ENCODE peak calls at places on chromosomes 7 and 10, in ten cellular contexts. H, W, T, Y, G, C, J, M, Q and D are unnamed samples.

GRCh38 chr10:33335800-33336605 is 1.5 kb upstream of the NRP1 start:
- DNase-seq in H (no peak), W (no peak), T (peak), Y (no peak), G (no peak), C (peak), J (no peak), M (no peak), Q (peak), D (no peak)

GRCh38 chr10:6240254-6240653 is 37.5 kb downstream of the PFKFB3 start:
- DNase-seq in H (no peak), W (no peak), T (no peak), Y (no peak), G (no peak), C (no peak), J (no peak), M (no peak), Q (no peak), D (no peak)

GRCh38 chr7:7235347-7235746 is 53.0 kb downstream of the C1GALT1 start:
- DNase-seq in H (no peak), W (no peak), T (no peak), Y (no peak), G (no peak), C (no peak), J (no peak), M (no peak), Q (no peak), D (no peak)

GRCh38 chr7:70694357-70694908 is 437.5 kb upstream of the GALNT17 start:
- DNase-seq in H (no peak), W (no peak), T (peak), Y (no peak), G (peak), C (peak), J (no peak), M (no peak), Q (peak), D (no peak)

GRCh38 chr10:110414563-110415309 is 83.0 kb upstream of the DUSP5 start:
- DNase-seq in H (no peak), W (peak), T (peak), Y (peak), G (peak), C (no peak), J (peak), M (no peak), Q (no peak), D (peak)

GRCh38 chr7:99036531-99037175 is 107.3 kb downstream of the SMURF1 start:
- DNase-seq in H (no peak), W (no peak), T (no peak), Y (no peak), G (peak), C (peak), J (no peak), M (no peak), Q (peak), D (peak)

GRCh38 chr10:100043796-100044195 is 34.0 kb upstream of the DNMBP start:
- DNase-seq in H (peak), W (no peak), T (peak), Y (peak), G (no peak), C (no peak), J (no peak), M (no peak), Q (peak), D (no peak)

GRCh38 chr7:102431617-102432298 is 1.6 kb upstream of the ORAI2 start:
- DNase-seq in H (no peak), W (no peak), T (peak), Y (peak), G (peak), C (no peak), J (no peak), M (no peak), Q (peak), D (no peak)

GRCh38 chr10:53010362-53010907 is 237.9 kb upstream of the MBL2 start:
- DNase-seq in H (no peak), W (no peak), T (no peak), Y (no peak), G (no peak), C (no peak), J (no peak), M (no peak), Q (no peak), D (no peak)

GRCh38 chr10:83952273-83952672 is 187.0 kb upstream of the GHITM start:
- DNase-seq in H (no peak), W (no peak), T (no peak), Y (no peak), G (no peak), C (no peak), J (no peak), M (no peak), Q (no peak), D (no peak)

GRCh38 chr7:149355390-149356048 is 93.5 kb downstream of the ZNF783 start:
- DNase-seq in H (no peak), W (no peak), T (peak), Y (peak), G (no peak), C (no peak), J (no peak), M (no peak), Q (no peak), D (no peak)

GRCh38 chr7:25319707-25320106 is 91.4 kb upstream of the NPVF start:
- DNase-seq in H (no peak), W (no peak), T (no peak), Y (no peak), G (no peak), C (no peak), J (no peak), M (no peak), Q (no peak), D (no peak)